ENCODE peak calls at places on chromosome 2, in ten cellular contexts. One of them, this sample, is unnamed.

GRCh38 chr2:102147935-102148334 is 5.4 kb downstream of the IL1R1 start:
- DNase-seq in neural crest cell: no peak
- DNase-seq in NCI-H2227 treated with DMSO at 0.1 percent for 48 hours: no peak
- DNase-seq in stimulated activated naive CD8-positive, alpha-beta T cell treated with anti-CD3 and anti-CD28 coated beads, Interleukin-15, amount 100 ng/mL, for 72 hours: peak; percentile 81
- DNase-seq in thyroid gland: no peak
- DNase-seq in Right ventricle myocardium superior: no peak
- DNase-seq in stimulated activated naive B cell treated with anti-CD40 and anti-IgM and Interleukin-4, amounts not matched to agents 10 μg/mL and 1 μg/mL and 100 μg/mL, for 72 hours: no peak
- DNase-seq in Daoy: no peak
- DNase-seq in RCC 7860: peak; percentile 74
- DNase-seq in epithelial cell of esophagus: no peak
- DNase-seq in this sample: no peak

GRCh38 chr2:100744184-100744583 is 75.8 kb upstream of the NPAS2 start:
- DNase-seq in neural crest cell: no peak
- DNase-seq in epithelial cell of esophagus: no peak
- DNase-seq in RCC 7860: no peak
- DNase-seq in Daoy: no peak
- DNase-seq in NCI-H2227 treated with DMSO at 0.1 percent for 48 hours: no peak
- DNase-seq in stimulated activated naive B cell treated with anti-CD40 and anti-IgM and Interleukin-4, amounts not matched to agents 10 μg/mL and 1 μg/mL and 100 μg/mL, for 72 hours: no peak
- DNase-seq in thyroid gland: no peak
- DNase-seq in Right ventricle myocardium superior: no peak
- DNase-seq in stimulated activated naive CD8-positive, alpha-beta T cell treated with anti-CD3 and anti-CD28 coated beads, Interleukin-15, amount 100 ng/mL, for 72 hours: no peak
- DNase-seq in this sample: no peak

GRCh38 chr2:178320011-178320410 is 125.7 kb downstream of the OSBPL6 start:
- DNase-seq in epithelial cell of esophagus: no peak
- DNase-seq in Daoy: no peak
- DNase-seq in stimulated activated naive CD8-positive, alpha-beta T cell treated with anti-CD3 and anti-CD28 coated beads, Interleukin-15, amount 100 ng/mL, for 72 hours: no peak
- DNase-seq in stimulated activated naive B cell treated with anti-CD40 and anti-IgM and Interleukin-4, amounts not matched to agents 10 μg/mL and 1 μg/mL and 100 μg/mL, for 72 hours: no peak
- DNase-seq in NCI-H2227 treated with DMSO at 0.1 percent for 48 hours: no peak
- DNase-seq in RCC 7860: no peak
- DNase-seq in Right ventricle myocardium superior: no peak
- DNase-seq in neural crest cell: no peak
- DNase-seq in thyroid gland: peak; percentile 37
- DNase-seq in this sample: no peak

GRCh38 chr2:71792926-71793761 is 339.8 kb downstream of the DYSF start:
- DNase-seq in stimulated activated naive CD8-positive, alpha-beta T cell treated with anti-CD3 and anti-CD28 coated beads, Interleukin-15, amount 100 ng/mL, for 72 hours: no peak
- DNase-seq in epithelial cell of esophagus: peak; percentile 78
- DNase-seq in neural crest cell: no peak
- DNase-seq in Right ventricle myocardium superior: no peak
- DNase-seq in stimulated activated naive B cell treated with anti-CD40 and anti-IgM and Interleukin-4, amounts not matched to agents 10 μg/mL and 1 μg/mL and 100 μg/mL, for 72 hours: no peak
- DNase-seq in thyroid gland: no peak
- DNase-seq in NCI-H2227 treated with DMSO at 0.1 percent for 48 hours: no peak
- DNase-seq in Daoy: peak; percentile 52
- DNase-seq in RCC 7860: no peak
- DNase-seq in this sample: no peak

GRCh38 chr2:241216211-241216761 is 27.8 kb downstream of the ANO7 start:
- DNase-seq in epithelial cell of esophagus: no peak
- DNase-seq in NCI-H2227 treated with DMSO at 0.1 percent for 48 hours: no peak
- DNase-seq in RCC 7860: no peak
- DNase-seq in stimulated activated naive CD8-positive, alpha-beta T cell treated with anti-CD3 and anti-CD28 coated beads, Interleukin-15, amount 100 ng/mL, for 72 hours: no peak
- DNase-seq in Right ventricle myocardium superior: no peak
- DNase-seq in Daoy: no peak
- DNase-seq in stimulated activated naive B cell treated with anti-CD40 and anti-IgM and Interleukin-4, amounts not matched to agents 10 μg/mL and 1 μg/mL and 100 μg/mL, for 72 hours: no peak
- DNase-seq in neural crest cell: no peak
- DNase-seq in thyroid gland: no peak
- DNase-seq in this sample: no peak

GRCh38 chr2:200603972-200604371 is 18.2 kb downstream of the AOX1 start:
- DNase-seq in NCI-H2227 treated with DMSO at 0.1 percent for 48 hours: no peak
- DNase-seq in Daoy: peak; percentile 54
- DNase-seq in stimulated activated naive B cell treated with anti-CD40 and anti-IgM and Interleukin-4, amounts not matched to agents 10 μg/mL and 1 μg/mL and 100 μg/mL, for 72 hours: no peak
- DNase-seq in stimulated activated naive CD8-positive, alpha-beta T cell treated with anti-CD3 and anti-CD28 coated beads, Interleukin-15, amount 100 ng/mL, for 72 hours: no peak
- DNase-seq in epithelial cell of esophagus: peak; percentile 91
- DNase-seq in RCC 7860: peak; percentile 70
- DNase-seq in Right ventricle myocardium superior: no peak
- DNase-seq in thyroid gland: no peak
- DNase-seq in neural crest cell: no peak
- DNase-seq in this sample: no peak

GRCh38 chr2:54967269-54967668 is 83.0 kb downstream of the RTN4 start:
- DNase-seq in epithelial cell of esophagus: no peak
- DNase-seq in thyroid gland: no peak
- DNase-seq in Right ventricle myocardium superior: no peak
- DNase-seq in Daoy: no peak
- DNase-seq in neural crest cell: peak; percentile 36
- DNase-seq in stimulated activated naive B cell treated with anti-CD40 and anti-IgM and Interleukin-4, amounts not matched to agents 10 μg/mL and 1 μg/mL and 100 μg/mL, for 72 hours: no peak
- DNase-seq in RCC 7860: no peak
- DNase-seq in NCI-H2227 treated with DMSO at 0.1 percent for 48 hours: no peak
- DNase-seq in stimulated activated naive CD8-positive, alpha-beta T cell treated with anti-CD3 and anti-CD28 coated beads, Interleukin-15, amount 100 ng/mL, for 72 hours: no peak
- DNase-seq in this sample: peak; percentile 14

GRCh38 chr2:101012706-101013181 is 10.7 kb downstream of the RPL31 start:
- DNase-seq in thyroid gland: peak; percentile 26
- DNase-seq in RCC 7860: peak; percentile 10
- DNase-seq in neural crest cell: peak; percentile 54
- DNase-seq in stimulated activated naive B cell treated with anti-CD40 and anti-IgM and Interleukin-4, amounts not matched to agents 10 μg/mL and 1 μg/mL and 100 μg/mL, for 72 hours: no peak
- DNase-seq in stimulated activated naive CD8-positive, alpha-beta T cell treated with anti-CD3 and anti-CD28 coated beads, Interleukin-15, amount 100 ng/mL, for 72 hours: no peak
- DNase-seq in NCI-H2227 treated with DMSO at 0.1 percent for 48 hours: peak; percentile 42
- DNase-seq in Right ventricle myocardium superior: no peak
- DNase-seq in Daoy: no peak
- DNase-seq in epithelial cell of esophagus: peak; percentile 46
- DNase-seq in this sample: no peak

GRCh38 chr2:191041418-191042161 is 27.6 kb upstream of the STAT1 start:
- DNase-seq in stimulated activated naive B cell treated with anti-CD40 and anti-IgM and Interleukin-4, amounts not matched to agents 10 μg/mL and 1 μg/mL and 100 μg/mL, for 72 hours: no peak
- DNase-seq in epithelial cell of esophagus: peak; percentile 56
- DNase-seq in RCC 7860: peak; percentile 76
- DNase-seq in thyroid gland: peak; percentile 74
- DNase-seq in NCI-H2227 treated with DMSO at 0.1 percent for 48 hours: no peak
- DNase-seq in Daoy: peak; percentile 68
- DNase-seq in stimulated activated naive CD8-positive, alpha-beta T cell treated with anti-CD3 and anti-CD28 coated beads, Interleukin-15, amount 100 ng/mL, for 72 hours: no peak
- DNase-seq in Right ventricle myocardium superior: no peak
- DNase-seq in neural crest cell: no peak
- DNase-seq in this sample: no peak

GRCh38 chr2:227862227-227862740 is 9.1 kb upstream of the DAW1 start:
- DNase-seq in epithelial cell of esophagus: peak; percentile 76
- DNase-seq in thyroid gland: peak; percentile 31
- DNase-seq in RCC 7860: peak; percentile 25
- DNase-seq in Daoy: peak; percentile 47
- DNase-seq in stimulated activated naive CD8-positive, alpha-beta T cell treated with anti-CD3 and anti-CD28 coated beads, Interleukin-15, amount 100 ng/mL, for 72 hours: no peak
- DNase-seq in NCI-H2227 treated with DMSO at 0.1 percent for 48 hours: no peak
- DNase-seq in stimulated activated naive B cell treated with anti-CD40 and anti-IgM and Interleukin-4, amounts not matched to agents 10 μg/mL and 1 μg/mL and 100 μg/mL, for 72 hours: no peak
- DNase-seq in Right ventricle myocardium superior: no peak
- DNase-seq in neural crest cell: peak; percentile 32
- DNase-seq in this sample: no peak

GRCh38 chr2:73946215-73946614 is 19.5 kb downstream of the DGUOK start:
- DNase-seq in neural crest cell: no peak
- DNase-seq in NCI-H2227 treated with DMSO at 0.1 percent for 48 hours: no peak
- DNase-seq in Daoy: no peak
- DNase-seq in epithelial cell of esophagus: no peak
- DNase-seq in thyroid gland: no peak
- DNase-seq in RCC 7860: no peak
- DNase-seq in Right ventricle myocardium superior: no peak
- DNase-seq in stimulated activated naive CD8-positive, alpha-beta T cell treated with anti-CD3 and anti-CD28 coated beads, Interleukin-15, amount 100 ng/mL, for 72 hours: no peak
- DNase-seq in stimulated activated naive B cell treated with anti-CD40 and anti-IgM and Interleukin-4, amounts not matched to agents 10 μg/mL and 1 μg/mL and 100 μg/mL, for 72 hours: no peak
- DNase-seq in this sample: no peak

GRCh38 chr2:41782306-41783158 is 265.3 kb upstream of the PKDCC start:
- DNase-seq in stimulated activated naive B cell treated with anti-CD40 and anti-IgM and Interleukin-4, amounts not matched to agents 10 μg/mL and 1 μg/mL and 100 μg/mL, for 72 hours: peak; percentile 5
- DNase-seq in Daoy: peak; percentile 16
- DNase-seq in stimulated activated naive CD8-positive, alpha-beta T cell treated with anti-CD3 and anti-CD28 coated beads, Interleukin-15, amount 100 ng/mL, for 72 hours: peak; percentile 29
- DNase-seq in RCC 7860: peak; percentile 23
- DNase-seq in neural crest cell: peak; percentile 23
- DNase-seq in NCI-H2227 treated with DMSO at 0.1 percent for 48 hours: peak; percentile 62
- DNase-seq in thyroid gland: peak; percentile 38
- DNase-seq in epithelial cell of esophagus: peak; percentile 54
- DNase-seq in Right ventricle myocardium superior: no peak
- DNase-seq in this sample: no peak

GRCh38 chr2:20621366-20622295 is 29.3 kb downstream of the HS1BP3 start:
- DNase-seq in thyroid gland: no peak
- DNase-seq in epithelial cell of esophagus: no peak
- DNase-seq in Right ventricle myocardium superior: peak; percentile 24
- DNase-seq in RCC 7860: no peak
- DNase-seq in neural crest cell: no peak
- DNase-seq in stimulated activated naive B cell treated with anti-CD40 and anti-IgM and Interleukin-4, amounts not matched to agents 10 μg/mL and 1 μg/mL and 100 μg/mL, for 72 hours: no peak
- DNase-seq in Daoy: no peak
- DNase-seq in stimulated activated naive CD8-positive, alpha-beta T cell treated with anti-CD3 and anti-CD28 coated beads, Interleukin-15, amount 100 ng/mL, for 72 hours: no peak
- DNase-seq in NCI-H2227 treated with DMSO at 0.1 percent for 48 hours: no peak
- DNase-seq in this sample: no peak

GRCh38 chr2:113965644-113966043 is 75.8 kb downstream of the ACTR3 start:
- DNase-seq in Right ventricle myocardium superior: no peak
- DNase-seq in stimulated activated naive CD8-positive, alpha-beta T cell treated with anti-CD3 and anti-CD28 coated beads, Interleukin-15, amount 100 ng/mL, for 72 hours: no peak
- DNase-seq in epithelial cell of esophagus: peak; percentile 62
- DNase-seq in stimulated activated naive B cell treated with anti-CD40 and anti-IgM and Interleukin-4, amounts not matched to agents 10 μg/mL and 1 μg/mL and 100 μg/mL, for 72 hours: no peak
- DNase-seq in Daoy: peak; percentile 28
- DNase-seq in neural crest cell: peak; percentile 30
- DNase-seq in RCC 7860: peak; percentile 29
- DNase-seq in NCI-H2227 treated with DMSO at 0.1 percent for 48 hours: peak; percentile 50
- DNase-seq in thyroid gland: no peak
- DNase-seq in this sample: no peak

GRCh38 chr2:47211497-47212011 is 56.4 kb upstream of the STPG4 start:
- DNase-seq in Daoy: no peak
- DNase-seq in stimulated activated naive B cell treated with anti-CD40 and anti-IgM and Interleukin-4, amounts not matched to agents 10 μg/mL and 1 μg/mL and 100 μg/mL, for 72 hours: no peak
- DNase-seq in RCC 7860: peak; percentile 27
- DNase-seq in stimulated activated naive CD8-positive, alpha-beta T cell treated with anti-CD3 and anti-CD28 coated beads, Interleukin-15, amount 100 ng/mL, for 72 hours: no peak
- DNase-seq in epithelial cell of esophagus: no peak
- DNase-seq in Right ventricle myocardium superior: no peak
- DNase-seq in thyroid gland: no peak
- DNase-seq in neural crest cell: no peak
- DNase-seq in NCI-H2227 treated with DMSO at 0.1 percent for 48 hours: no peak
- DNase-seq in this sample: no peak

GRCh38 chr2:98936917-98937351 is 909 bp upstream of the CRACDL start:
- DNase-seq in thyroid gland: no peak
- DNase-seq in stimulated activated naive CD8-positive, alpha-beta T cell treated with anti-CD3 and anti-CD28 coated beads, Interleukin-15, amount 100 ng/mL, for 72 hours: no peak
- DNase-seq in stimulated activated naive B cell treated with anti-CD40 and anti-IgM and Interleukin-4, amounts not matched to agents 10 μg/mL and 1 μg/mL and 100 μg/mL, for 72 hours: no peak
- DNase-seq in RCC 7860: no peak
- DNase-seq in Daoy: no peak
- DNase-seq in NCI-H2227 treated with DMSO at 0.1 percent for 48 hours: no peak
- DNase-seq in neural crest cell: peak; percentile 16
- DNase-seq in Right ventricle myocardium superior: no peak
- DNase-seq in epithelial cell of esophagus: no peak
- DNase-seq in this sample: no peak

GRCh38 chr2:1884933-1885580 is 140.7 kb upstream of the PXDN start:
- DNase-seq in stimulated activated naive CD8-positive, alpha-beta T cell treated with anti-CD3 and anti-CD28 coated beads, Interleukin-15, amount 100 ng/mL, for 72 hours: no peak
- DNase-seq in NCI-H2227 treated with DMSO at 0.1 percent for 48 hours: no peak
- DNase-seq in neural crest cell: no peak
- DNase-seq in epithelial cell of esophagus: peak; percentile 6
- DNase-seq in stimulated activated naive B cell treated with anti-CD40 and anti-IgM and Interleukin-4, amounts not matched to agents 10 μg/mL and 1 μg/mL and 100 μg/mL, for 72 hours: no peak
- DNase-seq in RCC 7860: peak; percentile 15
- DNase-seq in Daoy: peak; percentile 87
- DNase-seq in thyroid gland: no peak
- DNase-seq in Right ventricle myocardium superior: no peak
- DNase-seq in this sample: no peak

GRCh38 chr2:240468300-240469238 is 33.1 kb downstream of the GPC1 start:
- DNase-seq in thyroid gland: no peak
- DNase-seq in stimulated activated naive CD8-positive, alpha-beta T cell treated with anti-CD3 and anti-CD28 coated beads, Interleukin-15, amount 100 ng/mL, for 72 hours: no peak
- DNase-seq in Right ventricle myocardium superior: peak; percentile 33
- DNase-seq in Daoy: peak; percentile 4
- DNase-seq in stimulated activated naive B cell treated with anti-CD40 and anti-IgM and Interleukin-4, amounts not matched to agents 10 μg/mL and 1 μg/mL and 100 μg/mL, for 72 hours: peak; percentile 0
- DNase-seq in neural crest cell: peak; percentile 1
- DNase-seq in NCI-H2227 treated with DMSO at 0.1 percent for 48 hours: no peak
- DNase-seq in RCC 7860: no peak
- DNase-seq in epithelial cell of esophagus: no peak
- DNase-seq in this sample: no peak

GRCh38 chr2:43057026-43057741 is 169.2 kb downstream of the ZFP36L2 start:
- DNase-seq in stimulated activated naive B cell treated with anti-CD40 and anti-IgM and Interleukin-4, amounts not matched to agents 10 μg/mL and 1 μg/mL and 100 μg/mL, for 72 hours: no peak
- DNase-seq in Right ventricle myocardium superior: peak; percentile 81
- DNase-seq in neural crest cell: no peak
- DNase-seq in thyroid gland: no peak
- DNase-seq in RCC 7860: no peak
- DNase-seq in Daoy: no peak
- DNase-seq in stimulated activated naive CD8-positive, alpha-beta T cell treated with anti-CD3 and anti-CD28 coated beads, Interleukin-15, amount 100 ng/mL, for 72 hours: no peak
- DNase-seq in NCI-H2227 treated with DMSO at 0.1 percent for 48 hours: no peak
- DNase-seq in epithelial cell of esophagus: no peak
- DNase-seq in this sample: peak; percentile 79

GRCh38 chr2:84889332-84889731 is 8.4 kb upstream of the TRABD2A start:
- DNase-seq in Right ventricle myocardium superior: no peak
- DNase-seq in RCC 7860: no peak
- DNase-seq in NCI-H2227 treated with DMSO at 0.1 percent for 48 hours: no peak
- DNase-seq in thyroid gland: no peak
- DNase-seq in stimulated activated naive CD8-positive, alpha-beta T cell treated with anti-CD3 and anti-CD28 coated beads, Interleukin-15, amount 100 ng/mL, for 72 hours: no peak
- DNase-seq in neural crest cell: no peak
- DNase-seq in stimulated activated naive B cell treated with anti-CD40 and anti-IgM and Interleukin-4, amounts not matched to agents 10 μg/mL and 1 μg/mL and 100 μg/mL, for 72 hours: no peak
- DNase-seq in epithelial cell of esophagus: no peak
- DNase-seq in Daoy: no peak
- DNase-seq in this sample: no peak

GRCh38 chr2:182266909-182267308 is 159.9 kb downstream of the PDE1A start:
- DNase-seq in Right ventricle myocardium superior: no peak
- DNase-seq in neural crest cell: no peak
- DNase-seq in thyroid gland: no peak
- DNase-seq in NCI-H2227 treated with DMSO at 0.1 percent for 48 hours: no peak
- DNase-seq in stimulated activated naive B cell treated with anti-CD40 and anti-IgM and Interleukin-4, amounts not matched to agents 10 μg/mL and 1 μg/mL and 100 μg/mL, for 72 hours: no peak
- DNase-seq in Daoy: no peak
- DNase-seq in RCC 7860: no peak
- DNase-seq in stimulated activated naive CD8-positive, alpha-beta T cell treated with anti-CD3 and anti-CD28 coated beads, Interleukin-15, amount 100 ng/mL, for 72 hours: no peak
- DNase-seq in epithelial cell of esophagus: no peak
- DNase-seq in this sample: no peak

GRCh38 chr2:196453613-196454047 is 185.9 kb upstream of the CCDC150 start:
- DNase-seq in NCI-H2227 treated with DMSO at 0.1 percent for 48 hours: peak; percentile 57
- DNase-seq in stimulated activated naive B cell treated with anti-CD40 and anti-IgM and Interleukin-4, amounts not matched to agents 10 μg/mL and 1 μg/mL and 100 μg/mL, for 72 hours: peak; percentile 22
- DNase-seq in Right ventricle myocardium superior: no peak
- DNase-seq in stimulated activated naive CD8-positive, alpha-beta T cell treated with anti-CD3 and anti-CD28 coated beads, Interleukin-15, amount 100 ng/mL, for 72 hours: peak; percentile 40
- DNase-seq in RCC 7860: peak; percentile 31
- DNase-seq in Daoy: peak; percentile 59
- DNase-seq in epithelial cell of esophagus: peak; percentile 64
- DNase-seq in neural crest cell: no peak
- DNase-seq in thyroid gland: peak; percentile 26
- DNase-seq in this sample: no peak

GRCh38 chr2:140451324-140451723 is 1671.1 kb upstream of the NXPH2 start:
- DNase-seq in epithelial cell of esophagus: no peak
- DNase-seq in NCI-H2227 treated with DMSO at 0.1 percent for 48 hours: no peak
- DNase-seq in stimulated activated naive CD8-positive, alpha-beta T cell treated with anti-CD3 and anti-CD28 coated beads, Interleukin-15, amount 100 ng/mL, for 72 hours: no peak
- DNase-seq in RCC 7860: no peak
- DNase-seq in Daoy: no peak
- DNase-seq in thyroid gland: no peak
- DNase-seq in Right ventricle myocardium superior: no peak
- DNase-seq in neural crest cell: no peak
- DNase-seq in stimulated activated naive B cell treated with anti-CD40 and anti-IgM and Interleukin-4, amounts not matched to agents 10 μg/mL and 1 μg/mL and 100 μg/mL, for 72 hours: no peak
- DNase-seq in this sample: no peak